ENCODE peak calls at places on chromosome X, in four cellular contexts. One of them, this sample, is unnamed.

GRCh38 chrX:151712253-151712652 is 3.6 kb upstream of the FATE1 start:
- DNase-seq in C1 segment of cervical spinal cord: no peak
- DNase-seq in EH: no peak
- DNase-seq in ACHN: no peak
- DNase-seq in this sample: no peak

GRCh38 chrX:989959-990510 is 222.4 kb downstream of the CRLF2 start:
- DNase-seq in C1 segment of cervical spinal cord: no peak
- DNase-seq in EH: peak
- DNase-seq in ACHN: no peak
- DNase-seq in this sample: peak

GRCh38 chrX:100494570-100494969 is 84.5 kb upstream of the PCDH19 start:
- DNase-seq in C1 segment of cervical spinal cord: no peak
- DNase-seq in EH: no peak
- DNase-seq in ACHN: no peak
- DNase-seq in this sample: no peak

GRCh38 chrX:66914082-66914481 is 275.2 kb upstream of the EDA2R start:
- DNase-seq in C1 segment of cervical spinal cord: no peak
- DNase-seq in EH: no peak
- DNase-seq in ACHN: no peak
- DNase-seq in this sample: no peak

GRCh38 chrX:153642313-153642654 is 4.7 kb upstream of the DUSP9 start:
- DNase-seq in C1 segment of cervical spinal cord: no peak
- DNase-seq in EH: peak
- DNase-seq in ACHN: no peak
- DNase-seq in this sample: no peak

GRCh38 chrX:18377802-18378201 is 23.3 kb upstream of the SCML2 start:
- DNase-seq in C1 segment of cervical spinal cord: no peak
- DNase-seq in EH: peak
- DNase-seq in ACHN: peak
- DNase-seq in this sample: no peak

GRCh38 chrX:112687189-112687691 is 7.5 kb upstream of the LHFPL1 start:
- DNase-seq in C1 segment of cervical spinal cord: no peak
- DNase-seq in EH: no peak
- DNase-seq in ACHN: no peak
- DNase-seq in this sample: no peak

GRCh38 chrX:106286053-106286650 is 118.0 kb downstream of the PWWP3B start:
- DNase-seq in C1 segment of cervical spinal cord: no peak
- DNase-seq in EH: no peak
- DNase-seq in ACHN: no peak
- DNase-seq in this sample: no peak

GRCh38 chrX:115650449-115650848 is 89.5 kb downstream of the PLS3 start:
- DNase-seq in C1 segment of cervical spinal cord: no peak
- DNase-seq in EH: peak
- DNase-seq in ACHN: no peak
- DNase-seq in this sample: no peak

GRCh38 chrX:72568406-72569092 is 4.1 kb downstream of the HDAC8 start:
- DNase-seq in C1 segment of cervical spinal cord: no peak
- DNase-seq in EH: peak
- DNase-seq in ACHN: no peak
- DNase-seq in this sample: no peak

GRCh38 chrX:1584237-1585011 is 7.0 kb upstream of the AKAP17A start:
- DNase-seq in C1 segment of cervical spinal cord: no peak
- DNase-seq in EH: no peak
- DNase-seq in ACHN: no peak
- DNase-seq in this sample: no peak

GRCh38 chrX:104351173-104351769 is 96.5 kb upstream of the ESX1 start:
- DNase-seq in C1 segment of cervical spinal cord: no peak
- DNase-seq in EH: peak
- DNase-seq in ACHN: peak
- DNase-seq in this sample: no peak